ENCODE peak calls at places on chromosome 6, in six cellular contexts. S, C, X, M, V and Z are unnamed samples.
A peak's percentile ranks its signal among the peaks of the same experiment; 100 is the strongest.

GRCh38 chr6:112029045-112029822 is 24.7 kb upstream of the CCN6 start:
- DNase-seq in S (peak; percentile 45), C (peak; percentile 62), X (peak; percentile 68), M (peak; percentile 70), V (no peak), Z (peak; percentile 78)

GRCh38 chr6:163863565-163863964 is 449.0 kb downstream of the QKI start:
- DNase-seq in S (no peak), C (no peak), X (no peak), M (no peak), V (no peak), Z (no peak)

GRCh38 chr6:18388942-18389341 is 1.8 kb downstream of the RNF144B start:
- DNase-seq in S (no peak), C (no peak), X (no peak), M (peak; percentile 28), V (no peak), Z (peak; percentile 62)

GRCh38 chr6:139883776-139884175 is 509.3 kb upstream of the CITED2 start:
- DNase-seq in S (no peak), C (no peak), X (no peak), M (peak; percentile 24), V (no peak), Z (no peak)

GRCh38 chr6:18496462-18496861 is 109.3 kb downstream of the RNF144B start:
- DNase-seq in S (no peak), C (no peak), X (no peak), M (no peak), V (no peak), Z (no peak)

GRCh38 chr6:108565893-108566292 is 5.2 kb downstream of the FOXO3 start:
- DNase-seq in S (no peak), C (peak; percentile 77), X (no peak), M (peak; percentile 86), V (no peak), Z (peak; percentile 37)

GRCh38 chr6:21949211-21949801 is 347.5 kb downstream of the PRL start:
- DNase-seq in S (peak; percentile 20), C (no peak), X (no peak), M (no peak), V (no peak), Z (no peak)

GRCh38 chr6:116156405-116157326 is 30.7 kb upstream of the COL10A1 start:
- DNase-seq in S (no peak), C (no peak), X (no peak), M (no peak), V (no peak), Z (no peak)

GRCh38 chr6:21914121-21914973 is 320.8 kb downstream of the SOX4 start:
- DNase-seq in S (peak; percentile 51), C (peak; percentile 69), X (peak; percentile 85), M (no peak), V (no peak), Z (peak; percentile 59)

GRCh38 chr6:153108320-153108719 is 22.8 kb downstream of the RGS17 start:
- DNase-seq in S (no peak), C (no peak), X (no peak), M (peak; percentile 70), V (no peak), Z (peak; percentile 57)

GRCh38 chr6:49333345-49334120 is 129.5 kb downstream of the MMUT start:
- DNase-seq in S (no peak), C (no peak), X (no peak), M (peak; percentile 26), V (no peak), Z (peak; percentile 80)

GRCh38 chr6:16402501-16402900 is 164.1 kb downstream of the GMPR start:
- DNase-seq in S (no peak), C (no peak), X (no peak), M (peak; percentile 56), V (no peak), Z (no peak)

GRCh38 chr6:113385020-113385431 is 472.1 kb upstream of the MARCKS start:
- DNase-seq in S (no peak), C (no peak), X (no peak), M (no peak), V (no peak), Z (no peak)

GRCh38 chr6:107957909-107958688 is at the start of gene SEC63:
- DNase-seq in S (peak; percentile 97), C (peak; percentile 95), X (peak; percentile 98), M (peak; percentile 98), V (peak; percentile 87), Z (peak; percentile 98)

GRCh38 chr6:894274-894673 is 201.3 kb upstream of the EXOC2 start:
- DNase-seq in S (no peak), C (no peak), X (no peak), M (no peak), V (no peak), Z (no peak)

GRCh38 chr6:43142101-43142500 is 29.0 kb upstream of the SRF start:
- DNase-seq in S (no peak), C (no peak), X (no peak), M (no peak), V (no peak), Z (no peak)

GRCh38 chr6:42367353-42368011 is 84.2 kb downstream of the TRERF1 start:
- DNase-seq in S (no peak), C (no peak), X (peak; percentile 55), M (no peak), V (peak; percentile 59), Z (no peak)

GRCh38 chr6:140178550-140179334 is 804.3 kb upstream of the CITED2 start:
- DNase-seq in S (no peak), C (no peak), X (no peak), M (peak; percentile 58), V (no peak), Z (peak; percentile 42)

GRCh38 chr6:36978687-36979086 is 7.3 kb downstream of the MTCH1 start:
- DNase-seq in S (no peak), C (no peak), X (no peak), M (no peak), V (no peak), Z (no peak)

GRCh38 chr6:36976509-36976908 is 9.5 kb downstream of the MTCH1 start:
- DNase-seq in S (no peak), C (no peak), X (no peak), M (no peak), V (no peak), Z (no peak)

GRCh38 chr6:36976931-36977330 is 9.1 kb downstream of the MTCH1 start:
- DNase-seq in S (no peak), C (no peak), X (no peak), M (no peak), V (no peak), Z (no peak)

GRCh38 chr6:36976005-36976261 is 10.1 kb downstream of the MTCH1 start:
- DNase-seq in S (no peak), C (no peak), X (no peak), M (no peak), V (no peak), Z (no peak)

DNA sequence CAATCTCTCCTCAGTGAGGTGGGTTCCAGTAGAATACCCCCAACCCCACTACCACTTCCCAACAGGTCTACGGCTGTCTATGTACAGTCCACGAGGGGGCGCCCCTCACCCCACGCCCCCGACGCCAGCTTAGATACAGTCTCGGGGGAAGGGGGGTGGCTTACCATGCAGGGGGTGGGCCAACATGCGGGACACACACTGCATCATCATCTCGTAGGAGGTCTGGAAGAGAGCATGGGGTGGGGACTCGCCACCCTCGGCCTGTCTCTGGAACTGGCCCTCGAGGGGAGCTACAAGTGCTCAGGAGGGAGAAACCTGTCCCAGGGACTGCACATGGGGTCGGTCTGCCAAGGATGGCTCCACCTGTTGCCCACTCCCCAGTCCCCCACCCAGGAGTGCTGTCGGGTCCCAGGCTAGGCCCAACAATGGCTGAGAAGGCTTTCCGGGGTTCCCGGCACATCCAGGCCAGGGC is 8.5 kb downstream of the MTCH1 start:
- DNase-seq in S (no peak), C (no peak), X (no peak), M (peak; percentile 25), V (no peak), Z (no peak)
- TF ChIP-seq CTCF in S (no peak), C (peak; percentile 24), X (peak; percentile 26), M (peak; percentile 53), V (peak; percentile 40), Z (peak; percentile 45)

DNA sequence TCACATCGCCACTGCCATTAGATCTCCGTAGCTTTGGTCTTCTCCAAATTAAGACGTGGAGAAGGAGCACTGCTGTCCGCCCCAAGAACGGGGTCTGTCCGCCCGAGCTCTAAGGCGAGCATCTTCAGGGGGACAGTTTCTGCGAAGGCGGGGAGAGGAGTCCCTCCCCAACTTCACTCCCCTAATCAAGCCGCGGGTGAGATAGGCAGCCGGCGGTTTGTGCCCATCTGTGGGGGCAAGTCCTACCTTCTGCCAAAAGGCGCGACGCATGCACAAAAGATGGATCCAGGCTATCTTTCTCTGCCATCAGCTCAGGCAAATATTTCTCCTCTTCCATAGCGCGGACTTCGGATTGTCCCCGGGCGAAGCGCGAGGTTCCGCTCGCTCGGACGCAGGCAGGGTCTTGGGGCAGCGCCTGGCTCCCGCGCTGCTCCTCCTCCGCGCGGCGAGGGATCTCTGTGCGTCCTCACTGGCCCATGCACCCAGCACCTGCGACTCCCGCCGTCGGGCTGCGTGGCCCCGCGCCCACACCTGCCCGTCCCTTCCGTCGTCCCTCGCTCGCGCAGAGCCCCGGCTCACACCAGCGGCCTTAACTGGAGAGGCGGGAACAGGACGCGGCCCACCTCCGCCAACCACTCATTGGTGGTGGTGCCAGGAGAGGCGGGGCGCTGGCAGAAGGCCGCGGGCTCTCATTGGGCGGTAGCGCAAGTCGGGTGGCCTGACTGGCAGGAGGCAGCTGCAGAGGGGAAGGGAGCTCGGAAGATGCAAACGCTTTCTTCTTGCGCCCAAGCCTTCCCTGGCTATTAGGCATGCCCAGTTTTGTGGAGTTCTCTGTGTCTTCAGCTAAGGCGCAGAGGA is at the start of gene KHDRBS2:
- DNase-seq in S (no peak), C (peak; percentile 70), X (peak; percentile 91), M (peak; percentile 1), V (peak; percentile 31), Z (peak; percentile 52)
- H3K4me3 ChIP-seq in S (no peak within 1 kb of the TSS), C (peak within 1 kb of the TSS; percentile 46), X (peak within 1 kb of the TSS; percentile 66), M (no peak within 1 kb of the TSS), V (peak within 1 kb of the TSS; percentile 67), Z (no peak within 1 kb of the TSS)

GRCh38 chr6:34871853-34872252 is 16.0 kb downstream of the TAF11 start:
- DNase-seq in S (no peak), C (no peak), X (no peak), M (no peak), V (no peak), Z (no peak)

GRCh38 chr6:34866509-34866908 is 21.3 kb downstream of the TAF11 start:
- DNase-seq in S (no peak), C (no peak), X (no peak), M (no peak), V (no peak), Z (no peak)

GRCh38 chr6:34864007-34864406 is 23.8 kb downstream of the TAF11 start:
- DNase-seq in S (no peak), C (no peak), X (no peak), M (no peak), V (no peak), Z (no peak)

GRCh38 chr6:34865107-34865506 is 22.7 kb downstream of the TAF11 start:
- DNase-seq in S (no peak), C (no peak), X (no peak), M (peak; percentile 55), V (no peak), Z (no peak)

DNA sequence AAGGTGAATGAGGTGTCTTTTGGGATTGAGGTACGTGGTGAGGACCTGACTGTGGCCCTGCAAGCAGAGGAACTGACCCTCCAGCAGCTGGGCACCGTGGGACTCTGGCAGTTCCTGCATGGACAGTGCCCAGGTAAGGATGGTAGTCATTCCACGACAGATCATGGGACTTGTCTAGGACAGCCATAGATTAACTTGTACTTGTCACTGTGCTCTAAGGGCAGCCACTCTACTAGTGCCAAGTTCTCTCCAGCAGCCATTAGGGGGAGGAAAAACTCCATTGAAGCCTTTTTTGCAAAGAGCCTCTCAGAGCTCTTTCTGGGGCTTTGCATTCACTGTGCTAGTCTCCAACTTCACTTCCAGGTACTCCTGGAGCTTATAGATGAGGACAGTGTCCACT is 20.4 kb downstream of the TAF11 start:
- DNase-seq in S (no peak), C (no peak), X (no peak), M (peak; percentile 16), V (no peak), Z (peak; percentile 7)
- TF ChIP-seq CTCF in S (no peak), C (no peak), X (no peak), M (no peak), V (no peak), Z (no peak)

GRCh38 chr6:44257007-44257752 is at the start of gene SLC35B2:
- DNase-seq in S (peak; percentile 79), C (peak; percentile 54), X (peak; percentile 75), M (peak; percentile 82), V (no peak), Z (peak; percentile 62)
- H3K4me3 ChIP-seq in S (peak within 1 kb of the TSS; percentile 78), C (peak within 1 kb of the TSS; percentile 78), X (peak within 1 kb of the TSS; percentile 96), M (peak within 1 kb of the TSS; percentile 88), V (peak within 1 kb of the TSS; percentile 77), Z (peak within 1 kb of the TSS; percentile 59)